ENCODE peak calls at places on chromosomes 13 and 19, in nine cellular contexts. Y is HCT116, R is A549, S is K562, L is HepG2, X is GM23338, Z is Panc1, M is SK-N-SH, Q is GM12878. O is an unnamed sample.
A peak's percentile ranks its signal among the peaks of the same experiment; 100 is the strongest.

GRCh38 chr19:57803594-57804325 is 11.0 kb downstream of the ZNF552 start:
- DNase-seq in Y (peak; percentile 12), R (no peak), S (no peak), L (peak; percentile 30), X (peak; percentile 92), Z (no peak), M (peak; percentile 68), Q (no peak), O (no peak)

GRCh38 chr19:35272954-35273649 is 4.3 kb downstream of the USF2 start:
- DNase-seq in Y (no peak), R (no peak), S (no peak), L (no peak), X (no peak), Z (no peak), M (no peak), Q (no peak), O (no peak)

GRCh38 chr19:41861846-41862245 is 1.8 kb downstream of the RPS19 start:
- DNase-seq in Y (no peak), R (no peak), S (no peak), L (no peak), X (no peak), Z (no peak), M (no peak), Q (no peak), O (no peak)

GRCh38 chr19:13984875-13985741 is 21.0 kb downstream of the RFX1 start:
- DNase-seq in Y (no peak), R (no peak), S (no peak), L (peak; percentile 18), X (no peak), Z (no peak), M (no peak), Q (no peak), O (peak; percentile 55)

GRCh38 chr19:42323473-42323851 is 2.0 kb upstream of the MEGF8 start:
- DNase-seq in Y (no peak), R (no peak), S (no peak), L (no peak), X (peak; percentile 90), Z (no peak), M (no peak), Q (no peak), O (no peak)

GRCh38 chr13:33639640-33640080 is 178.3 kb upstream of the RFC3 start:
- DNase-seq in Y (no peak), R (no peak), S (no peak), L (peak; percentile 43), X (no peak), Z (no peak), M (no peak), Q (peak; percentile 40), O (no peak)

GRCh38 chr13:25371158-25371557 is 616 bp upstream of the ATP8A2 start:
- DNase-seq in Y (no peak), R (no peak), S (no peak), L (no peak), X (no peak), Z (no peak), M (no peak), Q (no peak), O (no peak)

GRCh38 chr13:41603917-41604316 is 146.6 kb downstream of the RGCC start:
- DNase-seq in Y (peak; percentile 29), R (peak; percentile 8), S (peak; percentile 12), L (no peak), X (no peak), Z (peak; percentile 17), M (no peak), Q (no peak), O (no peak)

GRCh38 chr13:111006508-111007031 is 91.7 kb upstream of the ANKRD10 start:
- DNase-seq in Y (no peak), R (no peak), S (peak; percentile 57), L (no peak), X (peak; percentile 19), Z (no peak), M (no peak), Q (no peak), O (no peak)

GRCh38 chr13:21242236-21242635 is 65.8 kb downstream of the MRPL57 start:
- DNase-seq in Y (peak; percentile 8), R (no peak), S (no peak), L (peak; percentile 16), X (peak; percentile 79), Z (no peak), M (peak; percentile 39), Q (no peak), O (no peak)

GRCh38 chr19:55472463-55472862 is 4.0 kb upstream of the ZNF628 start:
- DNase-seq in Y (peak; percentile 96), R (no peak), S (no peak), L (peak; percentile 55), X (no peak), Z (no peak), M (no peak), Q (no peak), O (no peak)

GRCh38 chr13:39765801-39766463 is 110.5 kb downstream of the COG6 start:
- DNase-seq in Y (no peak), R (no peak), S (no peak), L (no peak), X (peak; percentile 56), Z (no peak), M (peak; percentile 42), Q (no peak), O (no peak)

GRCh38 chr19:21569497-21569870 is 64.1 kb downstream of the ZNF429 start:
- DNase-seq in Y (no peak), R (no peak), S (no peak), L (no peak), X (no peak), Z (no peak), M (no peak), Q (no peak), O (no peak)

GRCh38 chr13:26508885-26509284 is 48.6 kb upstream of the WASF3 start:
- DNase-seq in Y (no peak), R (no peak), S (no peak), L (no peak), X (no peak), Z (no peak), M (no peak), Q (no peak), O (no peak)

GRCh38 chr13:26446751-26447150 is 110.7 kb upstream of the WASF3 start:
- DNase-seq in Y (no peak), R (no peak), S (no peak), L (no peak), X (no peak), Z (no peak), M (no peak), Q (no peak), O (no peak)

GRCh38 chr13:99220199-99220931 is 19.7 kb downstream of the UBAC2 start:
- DNase-seq in Y (no peak), R (no peak), S (no peak), L (no peak), X (no peak), Z (no peak), M (no peak), Q (no peak), O (no peak)
- TF ChIP-seq REST in Y (no peak), R (no peak), S (no peak), L (no peak), X (no peak), Z (no peak), M (no peak), Q (no peak), O (no peak)

DNA sequence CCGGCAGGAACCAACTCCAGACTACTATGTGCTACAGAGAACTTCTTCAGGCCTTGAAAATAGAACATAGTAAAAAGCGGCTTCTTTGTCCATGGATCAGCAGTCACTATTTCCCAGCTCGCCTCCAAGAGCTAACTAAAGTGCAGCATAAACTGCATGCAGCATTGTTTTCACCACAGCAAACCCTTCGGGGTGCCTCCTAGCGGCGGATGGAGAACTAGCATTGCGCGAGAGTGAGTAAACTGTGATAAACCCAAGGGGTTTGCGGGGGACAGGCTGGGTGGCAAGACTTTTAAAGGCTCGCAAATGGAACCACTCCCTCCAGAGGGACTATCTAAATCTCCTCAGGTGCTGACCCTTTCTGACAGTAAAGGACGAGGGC is 21.6 kb upstream of the SGCG start:
- DNase-seq in Y (no peak), R (peak; percentile 24), S (no peak), L (peak; percentile 15), X (peak; percentile 90), Z (no peak), M (peak; percentile 54), Q (no peak), O (peak; percentile 40)
- TF ChIP-seq REST in Y (no peak), R (no peak), S (no peak), L (no peak), X (no peak), Z (no peak), M (no peak), Q (no peak), O (no peak)

GRCh38 chr13:100543872-100544602 is 44.6 kb downstream of the GGACT start:
- DNase-seq in Y (no peak), R (no peak), S (no peak), L (peak; percentile 41), X (no peak), Z (no peak), M (no peak), Q (no peak), O (no peak)

GRCh38 chr13:100542546-100543156 is 45.9 kb downstream of the GGACT start:
- DNase-seq in Y (no peak), R (peak; percentile 11), S (peak; percentile 15), L (peak; percentile 35), X (peak; percentile 61), Z (no peak), M (no peak), Q (peak; percentile 43), O (peak; percentile 18)

GRCh38 chr13:100546713-100547405 is 41.7 kb downstream of the GGACT start:
- DNase-seq in Y (no peak), R (no peak), S (no peak), L (no peak), X (no peak), Z (no peak), M (peak; percentile 32), Q (no peak), O (no peak)

GRCh38 chr13:100545684-100546061 is 42.9 kb downstream of the GGACT start:
- DNase-seq in Y (no peak), R (no peak), S (no peak), L (no peak), X (no peak), Z (no peak), M (no peak), Q (no peak), O (no peak)

GRCh38 chr13:100544866-100545683 is 43.5 kb downstream of the GGACT start:
- DNase-seq in Y (no peak), R (no peak), S (no peak), L (no peak), X (no peak), Z (no peak), M (no peak), Q (no peak), O (no peak)
- TF ChIP-seq REST in Y (no peak), R (no peak), S (no peak), L (no peak), X (no peak), Z (no peak), M (no peak), Q (no peak), O (no peak)

DNA sequence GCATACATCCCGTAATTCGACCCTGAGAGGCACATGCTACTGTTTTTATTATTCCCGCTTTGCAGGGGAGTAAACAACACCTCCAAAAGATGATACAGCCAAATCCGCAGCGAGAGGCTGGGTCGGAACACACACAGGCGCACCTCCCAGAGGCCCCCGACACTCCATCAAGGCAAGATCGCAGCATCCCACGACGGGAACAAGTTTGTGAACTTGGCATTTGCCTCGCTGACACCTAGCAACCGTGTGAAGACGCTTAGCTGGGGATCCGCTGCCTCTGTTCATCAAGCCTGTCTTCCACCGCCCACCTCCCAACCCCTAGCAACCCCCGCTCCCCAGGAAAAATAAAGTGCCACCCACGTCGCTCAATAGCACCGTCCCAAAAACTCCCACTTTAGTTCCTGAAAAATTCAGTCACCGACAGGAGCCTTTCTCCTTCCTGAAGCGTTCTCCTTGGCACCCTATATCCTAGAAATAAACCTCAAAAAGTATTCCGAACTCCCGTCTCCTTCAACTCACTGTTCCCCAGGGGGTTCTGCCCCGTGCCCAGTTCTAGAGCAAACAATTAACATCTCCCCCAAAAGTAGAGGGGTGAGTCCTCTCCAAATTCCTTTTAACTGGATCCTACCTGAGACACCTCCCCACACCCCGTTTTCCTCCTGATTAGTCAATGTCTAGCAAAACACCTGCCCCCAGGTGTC is 1.7 kb downstream of the GNG7 start:
- DNase-seq in Y (no peak), R (no peak), S (no peak), L (no peak), X (peak; percentile 53), Z (no peak), M (no peak), Q (no peak), O (no peak)
- TF ChIP-seq REST in Y (no peak), R (no peak), S (no peak), L (no peak), X (no peak), Z (no peak), M (no peak), Q (no peak), O (no peak)

O was measured in HL-60.